ENCODE peak calls at places on chromosomes 16 and 17, in ten cellular contexts. V is fibroblast of lung; G is GM23338; R is nephron progenitor cell; Q is CD8-positive, alpha-beta T cell; C is endodermal cell; L is neural crest cell; I is glutamatergic neuron; Z is heart right ventricle; U is spleen. T is an unnamed sample.

GRCh38 chr17:62984801-62985200 is 18.8 kb downstream of the TANC2 start:
- DNase-seq in I (no peak), G (no peak), U (no peak), V (peak), L (no peak), Q (no peak), Z (no peak), C (no peak), R (no peak), T (no peak)

GRCh38 chr17:6449307-6449706 is 5.1 kb downstream of the PIMREG start:
- DNase-seq in L (no peak), V (no peak), C (no peak), Z (no peak), R (no peak), G (no peak), Q (no peak), I (no peak), U (peak), T (no peak)

GRCh38 chr16:53886482-53887378 is 182.8 kb downstream of the FTO start:
- DNase-seq in G (no peak), Q (no peak), L (no peak), R (no peak), Z (no peak), I (no peak), C (no peak), U (no peak), V (no peak), T (no peak)

GRCh38 chr17:1008008-1008761 is 11.3 kb downstream of the TIMM22 start:
- DNase-seq in R (no peak), L (no peak), U (peak), C (no peak), Z (peak), V (no peak), I (no peak), Q (no peak), G (no peak), T (no peak)

GRCh38 chr17:27529230-27529796 is 73.1 kb downstream of the KSR1 start:
- DNase-seq in C (no peak), G (no peak), V (peak), L (no peak), Z (no peak), I (no peak), U (peak), Q (no peak), R (no peak), T (no peak)

GRCh38 chr17:75318615-75319222 is 29.5 kb upstream of the SLC25A19 start:
- DNase-seq in L (no peak), R (no peak), U (peak), I (no peak), V (no peak), C (no peak), G (no peak), Q (no peak), Z (no peak), T (no peak)

GRCh38 chr16:23901178-23902131 is 65.7 kb downstream of the PRKCB start:
- DNase-seq in U (no peak), R (no peak), Z (no peak), Q (no peak), L (no peak), V (no peak), G (peak), I (no peak), C (peak), T (no peak)

GRCh38 chr16:53872248-53873221 is 168.6 kb downstream of the FTO start:
- DNase-seq in I (no peak), G (no peak), U (no peak), R (no peak), Q (no peak), Z (no peak), V (peak), C (no peak), L (no peak), T (no peak)

GRCh38 chr17:35460354-35460851 is 11.8 kb upstream of the SLFN13 start:
- DNase-seq in C (peak), Z (peak), Q (peak), G (peak), R (peak), U (peak), I (peak), L (no peak), V (no peak), T (peak)

GRCh38 chr16:73546351-73546845 is 498.5 kb upstream of the ZFHX3 start:
- DNase-seq in G (peak), C (peak), Z (no peak), L (no peak), R (peak), I (no peak), Q (no peak), U (no peak), V (no peak), T (no peak)

GRCh38 chr16:73228649-73229048 is 180.7 kb upstream of the ZFHX3 start:
- DNase-seq in Z (no peak), G (no peak), U (no peak), R (no peak), Q (no peak), C (no peak), V (peak), L (no peak), I (no peak), T (no peak)

GRCh38 chr16:74984670-74985411 is at the start of gene WDR59:
- DNase-seq in Z (peak), Q (peak), G (peak), R (peak), U (peak), V (peak), I (peak), C (peak), L (peak), T (peak)

GRCh38 chr17:61318684-61319098 is 81.0 kb upstream of the TBX2 start:
- DNase-seq in L (no peak), I (no peak), C (no peak), Q (no peak), Z (no peak), U (no peak), V (no peak), G (no peak), R (no peak), T (no peak)

GRCh38 chr16:12239226-12239625 is 262.7 kb downstream of the SNX29 start:
- DNase-seq in C (no peak), I (no peak), Z (no peak), L (no peak), R (no peak), V (no peak), U (no peak), Q (no peak), G (no peak), T (no peak)

GRCh38 chr16:47019563-47019962 is 46.1 kb upstream of the DNAJA2 start:
- DNase-seq in V (peak), I (no peak), Z (no peak), U (no peak), G (no peak), C (no peak), L (no peak), Q (no peak), R (no peak), T (no peak)
- TF ChIP-seq CTCF in V (no peak), I (no peak), Z (no peak), U (no peak), G (no peak), C (no peak), L (no peak), Q (no peak), R (no peak), T (no peak)

GRCh38 chr17:49226771-49227435 is 3.7 kb downstream of the PHOSPHO1 start:
- DNase-seq in R (no peak), V (no peak), L (no peak), I (no peak), Q (no peak), U (no peak), Z (no peak), C (no peak), G (no peak), T (no peak)

GRCh38 chr17:49225554-49226236 is 4.9 kb downstream of the PHOSPHO1 start:
- DNase-seq in Q (no peak), I (no peak), V (no peak), R (no peak), Z (no peak), U (no peak), L (no peak), G (no peak), C (peak), T (no peak)

GRCh38 chr17:49229805-49230600 is 584 bp downstream of the PHOSPHO1 start:
- DNase-seq in L (no peak), Z (peak), C (peak), I (no peak), G (peak), U (peak), Q (no peak), V (no peak), R (peak), T (peak)

GRCh38 chr17:49229076-49229804 is 1.3 kb downstream of the PHOSPHO1 start:
- DNase-seq in V (no peak), U (no peak), I (no peak), G (no peak), C (peak), R (no peak), Q (no peak), L (no peak), Z (no peak), T (no peak)

DNA sequence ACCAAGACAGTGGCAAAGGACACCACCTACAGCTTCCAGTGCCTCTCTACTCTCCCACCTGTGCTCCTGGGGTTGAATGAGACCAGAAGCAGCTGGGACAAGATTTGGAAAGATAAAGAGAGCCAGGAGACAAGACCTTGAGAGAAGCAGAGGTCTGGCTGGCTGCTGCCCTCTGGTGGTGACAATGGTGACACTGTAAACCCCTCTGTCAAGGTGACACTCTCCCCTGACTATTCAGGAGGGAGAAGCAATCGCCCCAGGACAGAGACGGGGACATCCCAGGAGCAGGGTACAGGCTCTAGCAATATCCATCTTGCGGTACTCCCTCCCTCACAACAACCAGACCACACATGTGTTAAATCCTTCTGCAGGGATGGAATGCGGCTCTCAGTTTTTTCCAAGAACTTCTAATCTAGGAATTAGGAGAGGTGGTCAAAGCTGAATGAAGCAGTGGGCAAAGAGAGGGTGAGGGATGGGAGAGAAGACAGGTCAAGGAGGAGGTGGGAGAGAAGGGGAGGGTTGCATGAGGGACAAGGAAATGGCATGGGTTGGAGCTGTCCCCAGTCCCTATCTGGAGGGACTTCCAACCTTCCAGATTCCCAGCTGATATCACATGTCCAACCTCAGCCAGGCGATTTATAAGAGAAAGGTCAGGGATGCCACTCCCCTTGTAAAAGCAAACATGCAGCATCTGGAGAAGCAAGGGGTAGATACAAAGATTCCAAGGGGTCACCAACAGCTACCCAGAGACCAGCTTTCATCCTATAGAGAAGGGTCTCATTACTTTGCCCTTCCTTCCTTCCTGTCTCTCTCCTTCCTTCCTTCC is 2.9 kb downstream of the PHOSPHO1 start:
- DNase-seq in G (peak), I (peak), V (peak), U (peak), Q (peak), Z (peak), C (peak), R (peak), L (peak), T (no peak)
- TF ChIP-seq CTCF in G (peak), I (peak), V (peak), U (peak), Q (peak), Z (peak), C (peak), R (peak), L (peak), T (peak)

GRCh38 chr17:39671651-39672521 is 3.6 kb downstream of the PNMT start:
- DNase-seq in C (peak), I (peak), V (peak), Q (no peak), Z (peak), U (peak), R (peak), L (peak), G (peak), T (peak)

GRCh38 chr17:39674179-39674578 is 5.9 kb downstream of the PNMT start:
- DNase-seq in Z (no peak), U (peak), Q (no peak), I (no peak), V (no peak), L (no peak), R (no peak), C (no peak), G (no peak), T (no peak)

GRCh38 chr17:39670746-39671145 is 2.5 kb downstream of the PNMT start:
- DNase-seq in U (no peak), Z (no peak), V (no peak), C (no peak), L (no peak), R (no peak), I (no peak), G (no peak), Q (no peak), T (no peak)

GRCh38 chr17:39673335-39674081 is 5.3 kb downstream of the PNMT start:
- DNase-seq in Z (no peak), Q (no peak), G (no peak), U (peak), I (no peak), R (no peak), C (no peak), V (no peak), L (no peak), T (peak)

DNA sequence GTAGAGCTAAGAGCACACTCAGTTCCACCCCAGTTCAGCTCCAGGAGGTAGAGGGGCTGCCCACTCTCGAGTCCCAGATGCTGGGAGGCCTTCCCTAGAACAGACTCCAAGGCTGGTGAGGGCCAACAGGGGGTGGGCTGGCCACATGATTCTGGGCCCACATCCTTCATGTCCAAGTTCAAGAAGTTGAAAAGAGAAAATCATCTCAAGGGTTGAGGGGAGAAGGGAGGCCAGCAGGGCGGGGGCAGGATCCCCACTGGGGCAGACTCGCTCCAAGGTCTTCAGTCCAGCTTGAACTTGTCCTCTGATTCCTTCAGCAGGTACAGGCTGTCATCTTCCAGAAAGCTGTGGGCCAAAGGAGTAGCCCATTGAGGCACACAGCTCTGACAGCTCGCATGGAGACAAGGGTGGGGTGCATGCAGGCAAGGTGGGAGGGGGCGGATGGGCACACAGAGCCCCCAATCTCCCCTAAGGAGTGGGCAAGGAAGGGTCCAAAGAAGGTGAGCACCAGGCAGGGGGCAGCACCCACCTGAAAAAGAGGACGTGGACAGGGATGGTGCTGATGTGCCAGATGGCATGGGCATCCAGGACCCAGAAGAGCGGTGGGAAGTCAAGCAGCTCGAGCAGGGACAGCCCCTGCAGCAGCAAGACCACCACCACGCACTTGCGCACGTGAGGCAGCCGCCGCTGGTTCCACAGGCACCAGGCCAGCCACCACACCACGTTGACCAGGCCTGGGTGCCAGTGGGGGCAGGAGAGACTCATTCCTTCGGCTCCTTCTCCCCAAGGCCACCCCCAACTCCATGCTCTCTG is 4.5 kb downstream of the PNMT start:
- DNase-seq in I (no peak), C (no peak), V (no peak), R (no peak), Q (no peak), Z (no peak), G (no peak), L (no peak), U (peak), T (peak)
- TF ChIP-seq CTCF in I (peak), C (peak), V (no peak), R (no peak), Q (peak), Z (peak), G (peak), L (no peak), U (no peak), T (no peak)

GRCh38 chr16:70610273-70611223 is 35.8 kb upstream of the IL34 start:
- DNase-seq in U (peak), C (no peak), V (no peak), I (no peak), Z (peak), R (no peak), L (no peak), Q (no peak), G (no peak), T (peak)
- TF ChIP-seq CTCF in U (no peak), C (peak), V (no peak), I (no peak), Z (no peak), R (no peak), L (no peak), Q (no peak), G (no peak), T (no peak)

GRCh38 chr16:85752511-85753420 is 1.9 kb upstream of the C16orf74 start:
- DNase-seq in I (peak), C (peak), G (peak), Q (no peak), L (peak), Z (peak), U (no peak), R (peak), V (peak), T (no peak)
- TF ChIP-seq CTCF in I (no peak), C (peak), G (peak), Q (no peak), L (peak), Z (no peak), U (peak), R (no peak), V (no peak), T (no peak)

GRCh38 chr16:56930516-56931252 is 1.3 kb upstream of the HERPUD1 start:
- DNase-seq in L (no peak), V (no peak), R (no peak), I (peak), C (peak), U (no peak), G (peak), Q (no peak), Z (no peak), T (no peak)

GRCh38 chr16:56931253-56931768 is 631 bp upstream of the HERPUD1 start:
- DNase-seq in G (peak), V (no peak), R (peak), L (no peak), Q (no peak), Z (no peak), C (no peak), I (no peak), U (no peak), T (no peak)

GRCh38 chr16:56932588-56933265 is 785 bp downstream of the HERPUD1 start:
- DNase-seq in U (peak), Q (peak), C (peak), G (peak), V (peak), L (peak), Z (peak), I (peak), R (peak), T (peak)

GRCh38 chr16:56933266-56933619 is 1.3 kb downstream of the HERPUD1 start:
- DNase-seq in G (peak), Q (no peak), C (no peak), L (no peak), R (no peak), Z (no peak), U (no peak), V (no peak), I (no peak), T (no peak)

DNA sequence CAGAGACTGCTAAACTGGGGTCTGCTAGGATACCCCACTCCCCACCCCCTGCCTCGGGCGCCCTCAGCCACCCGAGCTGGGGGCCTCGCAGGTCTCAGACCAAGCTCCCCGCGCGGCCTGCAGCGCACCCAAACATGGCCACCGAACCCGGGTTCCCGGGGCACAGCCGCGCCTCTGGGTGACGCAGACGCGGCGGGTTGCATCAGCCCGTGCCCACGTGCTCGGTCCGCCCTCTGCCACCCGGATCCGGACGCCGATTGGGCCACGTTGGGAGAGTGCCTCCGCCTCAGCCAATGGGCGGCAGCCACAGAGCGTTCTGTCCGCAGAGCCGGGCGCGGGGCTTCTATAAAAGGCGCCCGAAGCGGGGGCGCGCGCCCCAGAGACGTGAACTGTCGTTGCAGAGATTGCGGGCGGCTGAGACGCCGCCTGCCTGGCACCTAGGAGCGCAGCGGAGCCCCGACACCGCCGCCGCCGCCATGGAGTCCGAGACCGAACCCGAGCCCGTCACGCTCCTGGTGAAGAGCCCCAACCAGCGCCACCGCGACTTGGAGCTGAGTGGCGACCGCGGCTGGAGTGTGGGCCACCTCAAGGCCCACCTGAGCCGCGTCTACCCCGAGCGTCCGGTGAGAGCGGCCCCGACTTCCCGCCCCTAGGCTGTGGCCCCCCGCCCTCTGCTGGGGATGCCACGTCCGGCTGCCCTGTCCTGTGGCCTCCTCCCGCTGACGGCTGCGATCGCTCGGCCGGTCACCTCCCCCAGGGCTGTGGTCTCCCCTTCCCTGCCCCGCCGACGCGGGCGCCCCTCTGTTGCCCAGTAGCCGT is at the start of gene HERPUD1:
- DNase-seq in Z (peak), R (peak), G (peak), Q (peak), V (peak), I (peak), U (peak), L (peak), C (peak), T (peak)
- TF ChIP-seq CTCF in Z (no peak), R (no peak), G (no peak), Q (no peak), V (peak), I (peak), U (peak), L (peak), C (peak), T (no peak)

GRCh38 chr16:71249399-71249798 is 18.9 kb upstream of the HYDIN start:
- DNase-seq in V (no peak), U (no peak), Q (no peak), Z (no peak), L (no peak), I (no peak), C (peak), R (no peak), G (peak), T (no peak)
- TF ChIP-seq CTCF in V (no peak), U (no peak), Q (no peak), Z (no peak), L (no peak), I (no peak), C (peak), R (no peak), G (peak), T (no peak)

GRCh38 chr17:43952351-43952723 is 1.4 kb downstream of the PYY start:
- DNase-seq in G (peak), Z (no peak), R (peak), C (peak), V (peak), U (no peak), I (no peak), Q (no peak), L (no peak), T (peak)
- TF ChIP-seq CTCF in G (peak), Z (no peak), R (no peak), C (no peak), V (no peak), U (no peak), I (no peak), Q (no peak), L (no peak), T (no peak)

GRCh38 chr17:64339516-64340475 is 50.9 kb downstream of the PECAM1 start:
- DNase-seq in U (no peak), G (no peak), V (no peak), L (no peak), I (no peak), Z (no peak), R (no peak), Q (no peak), C (no peak), T (no peak)
- TF ChIP-seq CTCF in U (no peak), G (no peak), V (no peak), L (no peak), I (no peak), Z (no peak), R (no peak), Q (no peak), C (no peak), T (no peak)

GRCh38 chr16:68707341-68708152 is 29.5 kb upstream of the CDH1 start:
- DNase-seq in R (peak), Q (no peak), V (peak), C (peak), Z (peak), U (no peak), I (peak), G (peak), L (peak), T (peak)
- TF ChIP-seq CTCF in R (peak), Q (no peak), V (no peak), C (peak), Z (no peak), U (no peak), I (no peak), G (peak), L (peak), T (peak)